ENCODE peak calls at places on chromosomes 2 and 18, in five cellular contexts. G is RWPE1, H is spleen, W is GM13977, P is ovary. F is an unnamed sample.

GRCh38 chr2:146388757-146389156 is 1456.1 kb upstream of the ACVR2A start:
- DNase-seq in G (no peak), H (no peak), W (no peak), P (no peak), F (no peak)

GRCh38 chr2:44531289-44531688 is 169.5 kb downstream of the CAMKMT start:
- DNase-seq in G (no peak), H (no peak), W (no peak), P (no peak), F (no peak)

GRCh38 chr18:52288403-52289004 is 51.5 kb upstream of the DCC start:
- DNase-seq in G (peak), H (no peak), W (peak), P (no peak), F (peak)

GRCh38 chr2:149908731-149909690 is 321.4 kb upstream of the MMADHC start:
- DNase-seq in G (no peak), H (no peak), W (no peak), P (no peak), F (no peak)

GRCh38 chr2:216404010-216404618 is 8.2 kb upstream of the SMARCAL1 start:
- DNase-seq in G (peak), H (no peak), W (peak), P (no peak), F (peak)

GRCh38 chr2:113720167-113720566 is 36.3 kb downstream of the SLC35F5 start:
- DNase-seq in G (peak), H (no peak), W (no peak), P (no peak), F (no peak)

GRCh38 chr2:39663187-39663930 is 2.4 kb upstream of the TMEM178A start:
- DNase-seq in G (no peak), H (no peak), W (no peak), P (no peak), F (no peak)

GRCh38 chr2:224883172-224883516 is 159.1 kb downstream of the DOCK10 start:
- DNase-seq in G (no peak), H (no peak), W (no peak), P (no peak), F (no peak)

GRCh38 chr2:41878056-41878455 is 169.8 kb upstream of the PKDCC start:
- DNase-seq in G (no peak), H (no peak), W (no peak), P (no peak), F (no peak)

GRCh38 chr2:169472249-169472648 is 7.0 kb upstream of the BBS5 start:
- DNase-seq in G (no peak), H (no peak), W (no peak), P (no peak), F (no peak)

GRCh38 chr2:241538838-241539615 is 19.5 kb upstream of the BOK start:
- DNase-seq in G (no peak), H (peak), W (no peak), P (no peak), F (no peak)

GRCh38 chr18:65907281-65907680 is 156.5 kb downstream of the CDH7 start:
- DNase-seq in G (no peak), H (no peak), W (no peak), P (no peak), F (no peak)

GRCh38 chr2:136214284-136214683 is 96.3 kb upstream of the CXCR4 start:
- DNase-seq in G (no peak), H (no peak), W (no peak), P (no peak), F (no peak)

GRCh38 chr2:2708575-2708974 is 377.5 kb upstream of the MYT1L start:
- DNase-seq in G (no peak), H (no peak), W (no peak), P (no peak), F (no peak)

GRCh38 chr2:30271300-30271699 is 40.0 kb downstream of the LBH start:
- DNase-seq in G (no peak), H (no peak), W (no peak), P (no peak), F (no peak)

GRCh38 chr18:45521777-45522176 is 93.5 kb upstream of the SLC14A2 start:
- DNase-seq in G (no peak), H (no peak), W (peak), P (no peak), F (peak)

GRCh38 chr2:165634855-165635254 is 159.2 kb downstream of the GALNT3 start:
- DNase-seq in G (no peak), H (no peak), W (no peak), P (peak), F (no peak)

GRCh38 chr2:195632852-195633572 is 24.0 kb upstream of the SLC39A10 start:
- DNase-seq in G (no peak), H (no peak), W (no peak), P (no peak), F (no peak)

GRCh38 chr2:18752667-18753422 is 163.5 kb upstream of the NT5C1B start:
- DNase-seq in G (no peak), H (no peak), W (no peak), P (no peak), F (no peak)

GRCh38 chr2:134640494-134640893 is 78.3 kb downstream of the TMEM163 start:
- DNase-seq in G (no peak), H (no peak), W (peak), P (no peak), F (no peak)

GRCh38 chr18:79485788-79486355 is 90.1 kb downstream of the NFATC1 start:
- DNase-seq in G (no peak), H (peak), W (no peak), P (no peak), F (peak)

GRCh38 chr2:232230557-232230956 is 148.0 kb upstream of the ALPP start:
- DNase-seq in G (no peak), H (no peak), W (no peak), P (no peak), F (peak)

GRCh38 chr18:62802523-62802922 is 87.2 kb downstream of the PHLPP1 start:
- DNase-seq in G (no peak), H (no peak), W (no peak), P (no peak), F (peak)
- TF ChIP-seq CTCF in G (peak), H (no peak), W (no peak), P (no peak), F (no peak)

DNA sequence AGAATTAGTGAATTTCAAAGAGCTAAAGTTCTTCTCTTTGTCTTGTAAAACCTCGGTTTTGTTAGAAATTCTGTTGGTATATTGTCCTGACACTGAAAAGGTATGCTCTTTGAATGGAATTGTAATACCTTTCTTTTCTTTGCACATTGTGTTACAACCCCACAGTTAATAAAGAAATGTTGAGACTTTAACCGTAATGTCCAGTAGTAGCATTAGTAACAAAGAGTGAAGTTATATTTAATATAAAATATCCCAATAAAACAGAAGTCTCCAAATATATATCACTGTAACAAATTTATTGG is 69.8 kb downstream of the EHBP1 start:
- DNase-seq in G (no peak), H (no peak), W (no peak), P (no peak), F (no peak)
- TF ChIP-seq CTCF in G (peak), H (peak), W (no peak), P (no peak), F (no peak)

GRCh38 chr2:143742631-143743030 is 613.4 kb downstream of the ARHGAP15 start:
- DNase-seq in G (no peak), H (no peak), W (no peak), P (no peak), F (no peak)

GRCh38 chr2:143740431-143740830 is 611.2 kb downstream of the ARHGAP15 start:
- DNase-seq in G (no peak), H (no peak), W (no peak), P (no peak), F (no peak)

DNA sequence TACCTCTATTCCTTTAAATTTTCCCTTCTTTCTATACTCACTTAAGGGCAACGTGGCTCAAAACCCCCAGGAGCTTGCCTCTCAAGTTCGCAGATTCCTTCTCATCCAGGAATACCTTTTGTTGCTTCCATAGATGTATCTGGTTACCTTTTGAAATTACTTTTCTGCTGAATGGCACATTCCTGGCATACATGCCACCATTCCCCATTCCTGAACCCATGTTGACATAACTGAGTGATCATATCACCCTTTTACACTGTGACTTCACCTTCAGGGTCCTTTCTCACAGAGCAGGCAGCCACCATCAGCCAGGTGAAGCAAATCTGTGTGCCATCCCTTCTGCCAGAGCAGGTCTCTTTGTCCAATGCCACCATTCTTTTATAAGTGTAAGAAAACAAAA is 615.8 kb downstream of the ARHGAP15 start:
- DNase-seq in G (no peak), H (no peak), W (no peak), P (no peak), F (no peak)
- TF ChIP-seq CTCF in G (no peak), H (no peak), W (no peak), P (no peak), F (no peak)

DNA sequence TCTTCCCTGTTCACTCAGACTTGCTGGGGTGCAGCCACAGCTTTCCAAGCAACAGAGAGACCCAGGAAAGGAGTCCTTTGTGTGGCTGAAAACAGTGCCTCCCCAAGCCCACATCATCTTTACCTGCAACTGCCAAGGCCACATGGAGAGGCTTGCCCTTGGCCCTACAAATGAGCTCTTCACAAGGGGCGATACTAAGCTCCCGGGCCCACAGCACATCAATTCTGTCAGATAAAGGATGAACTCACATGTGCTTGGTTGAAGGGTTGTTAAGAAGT is 42.3 kb upstream of the SH3RF3 start:
- DNase-seq in G (no peak), H (no peak), W (no peak), P (no peak), F (no peak)
- TF ChIP-seq CTCF in G (no peak), H (no peak), W (no peak), P (no peak), F (no peak)